ENCODE peak calls at places on chromosomes 3 and 15, in four cellular contexts. G is stimulated activated CD8-positive, alpha-beta memory T cell treated with anti-CD3 and anti-CD28 coated beads, Interleukin-15, amount 100 ng/mL, for 24 hours; S is iPS-NIHi11; M is AG20443. K is an unnamed sample.

GRCh38 chr15:90519688-90520087 is 10.0 kb upstream of the CRTC3 start:
- DNase-seq in G (no peak), S (no peak), M (no peak), K (no peak)

GRCh38 chr3:141292346-141293058 is 60.9 kb downstream of the PXYLP1 start:
- DNase-seq in M (no peak), S (no peak), G (no peak), K (no peak)

GRCh38 chr3:131388400-131388799 is 6.8 kb downstream of the NUDT16 start:
- DNase-seq in S (no peak), M (no peak), G (no peak), K (no peak)

GRCh38 chr3:187292631-187293513 is 1.3 kb upstream of the MASP1 start:
- DNase-seq in G (no peak), M (no peak), S (no peak), K (no peak)

GRCh38 chr3:189981668-189982067 is 139.0 kb downstream of the P3H2 start:
- DNase-seq in S (no peak), M (peak), G (no peak), K (no peak)

GRCh38 chr3:40104441-40104840 is 205.1 kb upstream of the EIF1B start:
- DNase-seq in M (no peak), G (no peak), S (no peak), K (no peak)

GRCh38 chr15:47398115-47398514 is 319.2 kb upstream of the SEMA6D start:
- DNase-seq in G (no peak), M (no peak), S (no peak), K (no peak)

GRCh38 chr15:42826251-42826890 is 89.4 kb upstream of the CDAN1 start:
- DNase-seq in G (no peak), M (no peak), S (no peak), K (no peak)

GRCh38 chr3:184240384-184241140 is 8.2 kb downstream of the ALG3 start:
- DNase-seq in M (peak), S (peak), G (no peak), K (no peak)

GRCh38 chr15:74955796-74956647 is 550 bp downstream of the RPP25 start:
- DNase-seq in G (peak), M (peak), S (peak), K (no peak)

GRCh38 chr3:133943639-133944131 is 48.0 kb upstream of the RAB6B start:
- DNase-seq in M (peak), G (no peak), S (no peak), K (no peak)

GRCh38 chr15:42800731-42801474 is 64.0 kb upstream of the CDAN1 start:
- DNase-seq in G (no peak), M (no peak), S (no peak), K (no peak)

GRCh38 chr3:42667523-42668402 is 14.3 kb downstream of the ZBTB47 start:
- DNase-seq in S (no peak), M (peak), G (no peak), K (peak)

GRCh38 chr3:29764059-29764458 is 483.2 kb downstream of the RBMS3 start:
- DNase-seq in S (no peak), M (no peak), G (no peak), K (peak)

GRCh38 chr3:105139851-105140560 is 226.7 kb upstream of the ALCAM start:
- DNase-seq in M (no peak), S (no peak), G (no peak), K (no peak)